ENCODE peak calls at places on chromosomes 5 and 9, in five cellular contexts. S, D, G, O and U are unnamed samples.

GRCh38 chr5:140639093-140639821 is at the start of gene TMCO6:
- DNase-seq in S (peak), D (peak), G (peak), O (peak), U (peak)

GRCh38 chr5:179268966-179269693 is 76.1 kb downstream of the ADAMTS2 start:
- DNase-seq in S (no peak), D (no peak), G (peak), O (no peak), U (no peak)

GRCh38 chr5:157602505-157602904 is 26.9 kb upstream of the ADAM19 start:
- DNase-seq in S (no peak), D (no peak), G (peak), O (no peak), U (peak)

GRCh38 chr5:157540707-157541451 is 34.7 kb downstream of the ADAM19 start:
- DNase-seq in S (no peak), D (peak), G (peak), O (no peak), U (peak)

GRCh38 chr5:1161832-1162229 is 39.6 kb upstream of the SLC6A19 start:
- DNase-seq in S (no peak), D (no peak), G (no peak), O (no peak), U (no peak)

GRCh38 chr9:19028835-19029451 is 4.1 kb downstream of the SAXO1 start:
- DNase-seq in S (peak), D (peak), G (peak), O (peak), U (peak)

GRCh38 chr9:35660966-35661413 is 2.9 kb downstream of the CCDC107 start:
- DNase-seq in S (peak), D (peak), G (peak), O (peak), U (no peak)

GRCh38 chr5:168329302-168329701 is 37.9 kb downstream of the WWC1 start:
- DNase-seq in S (no peak), D (no peak), G (no peak), O (peak), U (no peak)

GRCh38 chr9:90556897-90557296 is 85.7 kb downstream of the DIRAS2 start:
- DNase-seq in S (no peak), D (no peak), G (no peak), O (no peak), U (no peak)

GRCh38 chr5:16889203-16889971 is 46.7 kb downstream of the MYO10 start:
- DNase-seq in S (no peak), D (peak), G (peak), O (peak), U (no peak)

GRCh38 chr9:69165581-69165980 is 8.5 kb upstream of the TJP2 start:
- DNase-seq in S (no peak), D (no peak), G (no peak), O (no peak), U (no peak)

GRCh38 chr5:172148381-172148780 is 39.6 kb downstream of the STK10 start:
- DNase-seq in S (no peak), D (no peak), G (no peak), O (no peak), U (no peak)

GRCh38 chr5:31781772-31782171 is 142.8 kb downstream of the PDZD2 start:
- DNase-seq in S (no peak), D (no peak), G (no peak), O (no peak), U (no peak)

GRCh38 chr5:15533124-15533893 is 33.3 kb downstream of the FBXL7 start:
- DNase-seq in S (no peak), D (no peak), G (peak), O (no peak), U (no peak)

GRCh38 chr5:75320341-75320740 is 16.7 kb upstream of the HMGCR start:
- DNase-seq in S (no peak), D (no peak), G (no peak), O (no peak), U (no peak)

GRCh38 chr9:38046669-38047300 is 22.2 kb downstream of the SHB start:
- DNase-seq in S (peak), D (no peak), G (peak), O (peak), U (no peak)

GRCh38 chr5:149611327-149611726 is 30.0 kb downstream of the ARHGEF37 start:
- DNase-seq in S (no peak), D (no peak), G (peak), O (no peak), U (no peak)

GRCh38 chr5:171307843-171308452 is 1.1 kb upstream of the TLX3 start:
- DNase-seq in S (no peak), D (peak), G (no peak), O (no peak), U (no peak)

GRCh38 chr5:158812381-158812780 is 287.3 kb downstream of the EBF1 start:
- DNase-seq in S (no peak), D (no peak), G (no peak), O (peak), U (peak)

GRCh38 chr5:52725065-52725746 is 62.5 kb upstream of the ITGA1 start:
- DNase-seq in S (no peak), D (no peak), G (no peak), O (no peak), U (no peak)

GRCh38 chr9:127783111-127783621 is 2.7 kb upstream of the CDK9 start:
- DNase-seq in S (no peak), D (peak), G (no peak), O (no peak), U (peak)

GRCh38 chr9:15246688-15247087 is 60.3 kb downstream of the TTC39B start:
- DNase-seq in S (peak), D (no peak), G (no peak), O (no peak), U (no peak)

GRCh38 chr9:15248596-15248995 is 58.4 kb downstream of the TTC39B start:
- DNase-seq in S (no peak), D (no peak), G (no peak), O (no peak), U (no peak)

GRCh38 chr9:15250013-15250412 is 57.0 kb downstream of the TTC39B start:
- DNase-seq in S (no peak), D (peak), G (no peak), O (peak), U (no peak)

GRCh38 chr9:15248106-15248505 is 58.9 kb downstream of the TTC39B start:
- DNase-seq in S (no peak), D (no peak), G (no peak), O (no peak), U (no peak)

DNA sequence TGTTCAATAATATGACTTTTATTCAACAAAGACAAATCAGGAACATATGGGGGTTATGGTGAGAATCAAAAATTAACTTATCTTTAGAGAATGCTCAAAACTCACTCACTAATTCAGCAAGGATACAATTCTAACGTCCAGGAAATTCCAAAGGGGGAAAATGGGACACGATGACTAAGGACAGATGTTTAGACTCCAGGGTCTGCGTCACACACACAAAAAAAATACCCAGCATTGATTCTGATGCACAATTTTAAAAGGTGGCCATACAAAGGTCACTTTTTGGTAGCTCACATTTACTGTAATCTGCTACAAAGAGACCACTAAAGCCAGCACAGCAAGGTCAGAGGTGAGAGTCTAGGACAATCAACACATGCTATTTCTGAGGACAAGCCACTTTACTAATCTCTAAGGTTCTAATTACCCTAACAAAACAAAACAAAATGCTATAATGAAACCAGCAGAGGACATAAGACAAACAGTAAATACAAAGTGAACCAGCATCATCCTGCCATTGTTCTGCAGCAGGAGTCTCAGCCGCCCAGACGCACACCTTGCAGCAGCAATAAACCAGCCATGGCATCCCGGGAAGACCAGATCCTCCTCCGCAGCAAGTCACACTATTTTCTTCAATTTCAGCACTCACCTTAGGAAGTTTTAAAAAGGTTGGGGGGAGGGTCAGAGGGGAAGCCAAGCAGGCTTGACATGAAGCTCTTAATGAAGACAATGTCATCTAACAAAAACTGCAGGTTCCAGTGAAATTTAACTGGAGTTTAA is 57.8 kb downstream of the TTC39B start:
- DNase-seq in S (no peak), D (peak), G (peak), O (peak), U (no peak)
- TF ChIP-seq EZH2phosphoT487 in S (no peak), D (peak), G (no peak), O (no peak), U (no peak)

DNA sequence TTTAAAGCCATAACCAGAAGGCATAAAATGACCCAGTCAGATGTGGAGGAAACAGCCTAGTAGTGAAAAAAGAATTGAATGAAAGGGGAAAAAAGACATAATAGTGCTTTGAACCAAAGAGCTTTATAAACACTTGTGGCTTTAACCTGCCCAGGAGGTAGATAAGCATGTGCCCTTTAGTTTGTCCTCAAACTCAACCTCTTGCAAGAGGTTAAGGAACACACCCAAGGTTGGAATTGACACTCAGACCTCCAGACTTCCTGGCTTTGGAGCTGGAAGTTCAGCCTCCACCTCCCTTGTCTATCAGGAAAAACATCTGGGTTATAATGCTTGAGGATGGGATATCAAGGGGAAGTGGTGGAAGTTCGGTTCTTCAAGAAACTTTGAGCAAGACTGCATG is 16.3 kb downstream of the NDUFA8 start:
- DNase-seq in S (no peak), D (no peak), G (no peak), O (no peak), U (no peak)
- TF ChIP-seq EZH2phosphoT487 in S (no peak), D (no peak), G (no peak), O (no peak), U (no peak)

DNA sequence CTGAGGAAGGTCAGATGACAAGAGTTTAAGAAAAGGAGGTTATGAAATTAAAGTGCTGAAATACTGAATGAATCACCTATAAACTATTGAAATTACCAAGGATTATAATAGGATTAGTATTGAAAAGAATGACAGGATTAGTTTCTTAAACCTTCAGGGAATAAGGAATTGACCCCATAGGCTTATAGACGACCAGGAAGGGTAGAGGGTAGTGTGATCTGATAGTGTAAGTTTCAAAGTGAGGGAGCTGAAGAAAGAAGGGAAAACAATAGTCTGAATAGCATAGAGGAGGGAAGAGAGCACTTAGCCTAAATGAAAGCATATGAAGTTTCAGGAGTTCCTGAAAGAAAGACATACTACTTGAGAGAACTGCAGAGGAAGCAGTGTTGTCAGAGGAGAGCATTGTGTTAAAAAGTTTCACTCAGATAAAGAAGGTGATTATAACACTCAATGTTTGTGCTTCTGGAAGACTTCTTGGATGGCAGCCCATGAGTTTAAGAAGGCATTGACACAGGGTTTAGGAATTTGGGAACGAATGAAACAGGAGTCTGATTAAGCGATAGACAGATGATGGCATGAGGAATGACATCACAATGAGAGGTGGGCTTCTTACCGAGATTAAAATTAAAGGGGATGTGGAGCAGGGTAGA is 557.9 kb upstream of the GRAMD2B start:
- DNase-seq in S (no peak), D (no peak), G (peak), O (no peak), U (no peak)
- TF ChIP-seq EZH2phosphoT487 in S (no peak), D (no peak), G (no peak), O (no peak), U (no peak)

DNA sequence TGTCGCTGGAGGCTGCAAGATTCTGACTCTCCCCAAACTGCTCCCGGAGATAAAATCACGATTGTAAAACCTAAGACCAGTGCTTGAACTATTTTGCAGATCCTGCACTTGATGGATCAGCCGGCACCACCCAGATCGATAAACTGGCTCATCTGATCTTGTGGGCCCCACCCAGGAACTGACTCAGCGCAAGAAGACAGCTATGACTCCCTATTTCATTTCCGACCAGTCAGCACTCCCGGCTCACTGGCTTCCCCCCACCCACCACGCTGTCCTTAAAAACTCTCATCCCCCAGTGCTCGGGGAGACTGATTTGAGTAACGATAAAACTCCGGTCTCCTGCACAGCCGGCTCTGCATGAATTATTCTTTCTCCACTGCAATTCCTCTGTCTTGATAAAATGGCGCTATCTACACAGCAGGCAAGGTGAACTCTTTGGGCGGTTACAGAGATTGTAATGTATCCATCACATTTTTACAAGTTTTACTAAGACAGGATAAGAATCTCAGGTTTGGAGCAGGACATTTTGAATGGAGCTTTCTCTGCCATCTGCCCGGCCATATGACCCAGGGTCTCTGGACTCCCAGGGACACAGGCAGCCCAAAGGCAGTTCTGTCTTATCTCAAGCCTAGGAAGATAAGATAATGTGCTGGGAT is 10.6 kb upstream of the PPP1R26 start:
- DNase-seq in S (peak), D (no peak), G (peak), O (no peak), U (no peak)
- TF ChIP-seq EZH2phosphoT487 in S (no peak), D (no peak), G (no peak), O (no peak), U (no peak)

GRCh38 chr9:33139421-33140228 is 27.5 kb downstream of the B4GALT1 start:
- DNase-seq in S (no peak), D (peak), G (peak), O (no peak), U (no peak)
- TF ChIP-seq EZH2phosphoT487 in S (no peak), D (no peak), G (no peak), O (no peak), U (no peak)

DNA sequence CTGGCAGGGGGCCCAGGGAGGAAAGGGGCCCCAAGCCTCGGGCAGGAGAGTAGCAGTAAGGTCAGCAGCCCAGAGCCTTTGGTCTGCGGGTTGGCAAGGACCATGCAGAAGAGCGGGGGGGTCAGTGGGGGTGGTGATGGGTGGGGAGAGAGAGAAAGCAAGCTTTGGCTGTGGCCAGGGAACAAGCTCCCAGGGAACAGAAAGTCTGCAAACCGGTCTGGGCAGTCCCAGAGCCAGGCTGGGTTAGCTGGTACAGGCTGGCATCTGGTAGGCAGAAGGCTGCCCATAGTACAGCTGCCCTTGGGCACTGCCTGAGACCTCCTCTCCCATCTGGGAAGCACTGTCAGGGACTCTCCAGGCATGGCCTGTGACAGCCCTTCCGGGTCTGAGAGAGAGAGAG is 10.5 kb upstream of the EPB41L4B start:
- DNase-seq in S (no peak), D (no peak), G (peak), O (no peak), U (no peak)
- TF ChIP-seq EZH2phosphoT487 in S (no peak), D (no peak), G (no peak), O (no peak), U (no peak)

DNA sequence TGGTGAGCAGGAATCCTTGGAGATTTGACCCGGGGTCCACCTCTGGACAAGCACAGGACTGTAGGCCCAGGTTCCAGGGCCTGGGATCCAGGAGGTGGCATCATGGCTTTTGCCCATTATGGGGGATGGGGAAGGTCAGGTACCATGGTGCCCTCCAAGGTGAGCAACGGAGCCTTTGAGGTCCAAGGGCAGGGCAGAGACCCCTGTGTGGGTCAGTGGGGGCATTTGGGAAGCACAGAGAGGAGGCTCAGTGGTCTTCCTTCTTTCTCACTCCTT is 117.7 kb downstream of the RXRA start:
- DNase-seq in S (no peak), D (no peak), G (no peak), O (no peak), U (no peak)
- TF ChIP-seq EZH2phosphoT487 in S (no peak), D (no peak), G (no peak), O (no peak), U (no peak)